ENCODE peak calls at places on chromosomes 4 and X, in five cellular contexts. Z, W, O, G and A are unnamed samples.

GRCh38 chr4:13544556-13545393 is 467 bp upstream of the NKX3-2 start:
- DNase-seq in Z (peak; percentile 49), W (peak; percentile 65), O (peak; percentile 67), G (peak; percentile 44), A (peak; percentile 92)

GRCh38 chr4:162659716-162660115 is 495.9 kb upstream of the FSTL5 start:
- DNase-seq in Z (no peak), W (no peak), O (no peak), G (no peak), A (no peak)

GRCh38 chrX:72461766-72462165 is 110.9 kb downstream of the HDAC8 start:
- DNase-seq in Z (no peak), W (no peak), O (no peak), G (no peak), A (no peak)

GRCh38 chr4:3427134-3427476 is 14.7 kb upstream of the HGFAC start:
- DNase-seq in Z (no peak), W (no peak), O (no peak), G (no peak), A (no peak)

GRCh38 chr4:25486171-25486570 is 109.1 kb downstream of the ANAPC4 start:
- DNase-seq in Z (no peak), W (no peak), O (no peak), G (no peak), A (no peak)

GRCh38 chrX:7264399-7264798 is 116.4 kb upstream of the PUDP start:
- DNase-seq in Z (no peak), W (no peak), O (no peak), G (no peak), A (no peak)

GRCh38 chr4:174317531-174317930 is 33.8 kb downstream of the CEP44 start:
- DNase-seq in Z (no peak), W (no peak), O (no peak), G (peak; percentile 45), A (no peak)

GRCh38 chr4:4735870-4736269 is 123.6 kb upstream of the MSX1 start:
- DNase-seq in Z (no peak), W (no peak), O (no peak), G (no peak), A (no peak)

GRCh38 chrX:150146271-150146888 is 208.1 kb upstream of the EOLA2 start:
- DNase-seq in Z (no peak), W (no peak), O (no peak), G (no peak), A (no peak)

GRCh38 chr4:106266201-106266600 is 49.8 kb downstream of the TBCK start:
- DNase-seq in Z (no peak), W (peak; percentile 8), O (no peak), G (peak; percentile 27), A (no peak)

GRCh38 chrX:134544189-134544588 is 84.2 kb downstream of the HPRT1 start:
- DNase-seq in Z (no peak), W (no peak), O (no peak), G (no peak), A (no peak)

GRCh38 chr4:164442167-164442566 is 311.8 kb upstream of the SMIM31 start:
- DNase-seq in Z (no peak), W (no peak), O (no peak), G (no peak), A (no peak)

GRCh38 chr4:52588097-52588496 is 71.0 kb downstream of the USP46 start:
- DNase-seq in Z (no peak), W (no peak), O (no peak), G (no peak), A (peak; percentile 27)

GRCh38 chr4:3224971-3225850 is 23.7 kb upstream of the MSANTD1 start:
- DNase-seq in Z (no peak), W (no peak), O (no peak), G (no peak), A (no peak)

GRCh38 chr4:178632415-178632814 is 1190.2 kb upstream of the AGA start:
- DNase-seq in Z (no peak), W (no peak), O (no peak), G (peak; percentile 10), A (no peak)

GRCh38 chrX:106999002-106999975 is 723 bp downstream of the MORC4 start:
- DNase-seq in Z (peak; percentile 37), W (peak; percentile 0), O (peak; percentile 63), G (peak; percentile 21), A (no peak)

GRCh38 chr4:30716158-30716557 is 4.0 kb upstream of the PCDH7 start:
- DNase-seq in Z (no peak), W (no peak), O (no peak), G (peak; percentile 47), A (no peak)